ENCODE peak calls at places on chromosomes 3 and 15, in four cellular contexts. A is stimulated activated CD8-positive, alpha-beta memory T cell treated with anti-CD3 and anti-CD28 coated beads, Interleukin-2, amount 100 ng/mL, for 48 hours; H is T-helper 9 cell; F is adipocyte. O is an unnamed sample.

GRCh38 chr3:76768912-76769311 is 271.0 kb upstream of the ROBO2 start:
- DNase-seq in A (no peak), H (no peak), F (no peak), O (no peak)

GRCh38 chr3:74693216-74693615 is 78.8 kb upstream of the CNTN3 start:
- DNase-seq in A (no peak), H (no peak), F (no peak), O (no peak)

GRCh38 chr15:34796847-34797246 is 1.5 kb upstream of the ACTC1 start:
- DNase-seq in A (no peak), H (no peak), F (no peak), O (no peak)

GRCh38 chr3:56758539-56758981 is 43.2 kb downstream of the ARHGEF3 start:
- DNase-seq in A (no peak), H (no peak), F (peak; percentile 88), O (peak; percentile 96)

GRCh38 chr3:196641278-196642058 is 2.0 kb downstream of the NRROS start:
- DNase-seq in A (peak; percentile 46), H (no peak), F (no peak), O (no peak)

GRCh38 chr3:123733341-123733740 is 148.5 kb upstream of the HACD2 start:
- DNase-seq in A (no peak), H (no peak), F (no peak), O (no peak)

GRCh38 chr3:125123455-125123854 is 67.7 kb upstream of the HEG1 start:
- DNase-seq in A (no peak), H (no peak), F (no peak), O (peak; percentile 84)

GRCh38 chr3:139187648-139188047 is 143.0 kb upstream of the PRR23C start:
- DNase-seq in A (no peak), H (no peak), F (no peak), O (no peak)

GRCh38 chr3:175046666-175047065 is 187.5 kb downstream of the NAALADL2 start:
- DNase-seq in A (no peak), H (no peak), F (no peak), O (peak; percentile 81)

GRCh38 chr3:100682056-100682853 is 27.0 kb upstream of the TFG start:
- DNase-seq in A (no peak), H (no peak), F (no peak), O (no peak)

GRCh38 chr3:65246561-65246960 is 558.8 kb upstream of the ADAMTS9 start:
- DNase-seq in A (no peak), H (no peak), F (no peak), O (no peak)

GRCh38 chr3:127680790-127681189 is 8.0 kb downstream of the ABTB1 start:
- DNase-seq in A (no peak), H (no peak), F (no peak), O (no peak)

GRCh38 chr15:37045859-37046318 is 54.5 kb downstream of the MEIS2 start:
- DNase-seq in A (no peak), H (no peak), F (no peak), O (no peak)

GRCh38 chr15:65377976-65378366 is at the start of gene IGDCC3:
- DNase-seq in A (no peak), H (no peak), F (peak; percentile 72), O (peak; percentile 57)

GRCh38 chr3:177596248-177596821 is 399.1 kb upstream of the TBL1XR1 start:
- DNase-seq in A (no peak), H (no peak), F (peak; percentile 54), O (no peak)

O was measured in mesenchymal stem cell.